ENCODE peak calls at places on chromosomes 3 and 15, in ten cellular contexts. N is A549, C is lower leg skin, D is body of pancreas, L is GM12891, Z is IMR-90, O is K562, H is upper lobe of left lung, M is transverse colon, T is ovary. F is an unnamed sample.

GRCh38 chr3:126378341-126378751 is 16.4 kb upstream of the CFAP100 start:
- DNase-seq in N (no peak), C (peak), D (no peak), L (no peak), Z (no peak), O (no peak), H (no peak), M (no peak), T (no peak), F (no peak)

GRCh38 chr3:146162561-146162960 is 1.6 kb upstream of the PLOD2 start:
- DNase-seq in N (peak), C (peak), D (no peak), L (no peak), Z (no peak), O (no peak), H (no peak), M (no peak), T (no peak), F (no peak)

GRCh38 chr15:64045774-64046346 is 425 bp downstream of the DAPK2 start:
- DNase-seq in N (no peak), C (no peak), D (peak), L (peak), Z (no peak), O (no peak), H (peak), M (peak), T (peak), F (no peak)

GRCh38 chr3:23600178-23600577 is 205.6 kb upstream of the UBE2E1 start:
- DNase-seq in N (peak), C (no peak), D (no peak), L (no peak), Z (peak), O (no peak), H (no peak), M (no peak), T (no peak), F (no peak)

GRCh38 chr3:143476965-143477640 is 357.5 kb downstream of the CHST2 start:
- DNase-seq in N (no peak), C (no peak), D (no peak), L (no peak), Z (no peak), O (no peak), H (no peak), M (no peak), T (no peak), F (no peak)

GRCh38 chr15:101070502-101071273 is 151.5 kb downstream of the LRRK1 start:
- DNase-seq in N (no peak), C (no peak), D (no peak), L (no peak), Z (peak), O (no peak), H (no peak), M (no peak), T (peak), F (no peak)

GRCh38 chr15:82643992-82644391 is 3.2 kb downstream of the CPEB1 start:
- DNase-seq in N (no peak), C (no peak), D (no peak), L (no peak), Z (no peak), O (peak), H (no peak), M (no peak), T (no peak), F (no peak)

GRCh38 chr15:52427804-52428203 is 100.9 kb downstream of the MYO5A start:
- DNase-seq in N (no peak), C (no peak), D (no peak), L (no peak), Z (peak), O (no peak), H (no peak), M (no peak), T (peak), F (no peak)

GRCh38 chr3:71064288-71064975 is 519.1 kb downstream of the FOXP1 start:
- DNase-seq in N (peak), C (no peak), D (peak), L (no peak), Z (peak), O (peak), H (no peak), M (peak), T (peak), F (no peak)

GRCh38 chr3:37990527-37990926 is at the start of gene VILL:
- DNase-seq in N (no peak), C (peak), D (peak), L (no peak), Z (no peak), O (no peak), H (peak), M (peak), T (no peak), F (no peak)

GRCh38 chr3:175431396-175431795 is 572.3 kb downstream of the NAALADL2 start:
- DNase-seq in N (no peak), C (no peak), D (no peak), L (no peak), Z (peak), O (no peak), H (no peak), M (peak), T (no peak), F (no peak)

GRCh38 chr3:158350971-158351370 is 220.0 kb upstream of the MLF1 start:
- DNase-seq in N (no peak), C (no peak), D (no peak), L (no peak), Z (no peak), O (no peak), H (no peak), M (no peak), T (no peak), F (no peak)

GRCh38 chr3:24287728-24288450 is 206.8 kb downstream of the THRB start:
- DNase-seq in N (no peak), C (no peak), D (no peak), L (no peak), Z (no peak), O (no peak), H (peak), M (peak), T (no peak), F (no peak)

GRCh38 chr3:22587446-22587845 is 615.7 kb upstream of the UBE2E2 start:
- DNase-seq in N (no peak), C (no peak), D (no peak), L (no peak), Z (no peak), O (no peak), H (no peak), M (no peak), T (no peak), F (no peak)

GRCh38 chr3:127043041-127043641 is 60.2 kb downstream of the PLXNA1 start:
- DNase-seq in N (no peak), C (no peak), D (peak), L (no peak), Z (no peak), O (no peak), H (peak), M (no peak), T (no peak), F (no peak)

GRCh38 chr3:129413687-129414506 is 14.5 kb downstream of the EFCAB12 start:
- DNase-seq in N (peak), C (peak), D (no peak), L (peak), Z (peak), O (peak), H (no peak), M (no peak), T (no peak), F (no peak)

GRCh38 chr15:100602822-100603393 is 519 bp downstream of the ASB7 start:
- DNase-seq in N (peak), C (no peak), D (no peak), L (peak), Z (peak), O (peak), H (no peak), M (peak), T (no peak), F (no peak)

GRCh38 chr3:172181936-172182708 is 142.7 kb downstream of the FNDC3B start:
- DNase-seq in N (no peak), C (no peak), D (no peak), L (no peak), Z (peak), O (no peak), H (peak), M (no peak), T (no peak), F (no peak)

GRCh38 chr3:54954019-54954418 is 26.2 kb upstream of the LRTM1 start:
- DNase-seq in N (no peak), C (no peak), D (no peak), L (no peak), Z (peak), O (no peak), H (no peak), M (no peak), T (no peak), F (no peak)

GRCh38 chr15:62068071-62068786 is 1.5 kb downstream of the C2CD4A start:
- DNase-seq in N (peak), C (no peak), D (peak), L (peak), Z (no peak), O (peak), H (peak), M (peak), T (peak), F (no peak)

GRCh38 chr3:17640466-17640865 is 102.0 kb downstream of the TBC1D5 start:
- DNase-seq in N (no peak), C (no peak), D (no peak), L (no peak), Z (peak), O (no peak), H (no peak), M (no peak), T (no peak), F (no peak)

GRCh38 chr3:46393011-46393410 is 13.9 kb downstream of the CCR5AS start:
- DNase-seq in N (no peak), C (peak), D (no peak), L (no peak), Z (no peak), O (no peak), H (no peak), M (no peak), T (no peak), F (no peak)

GRCh38 chr3:58551636-58552180 is 14.7 kb upstream of the ACOX2 start:
- DNase-seq in N (no peak), C (no peak), D (no peak), L (no peak), Z (no peak), O (no peak), H (no peak), M (no peak), T (no peak), F (no peak)

GRCh38 chr3:152834354-152835310 is at the start of gene P2RY1:
- DNase-seq in N (peak), C (peak), D (peak), L (peak), Z (peak), O (peak), H (peak), M (peak), T (peak), F (peak)
- TF ChIP-seq POLR2A in N (no peak), C (no peak), D (peak), L (no peak), Z (no peak), O (peak), H (peak), M (peak), T (peak), F (peak)

GRCh38 chr3:125374501-125374995 is 577 bp downstream of the ZNF148 start:
- DNase-seq in N (peak), C (peak), D (peak), L (peak), Z (peak), O (no peak), H (peak), M (peak), T (no peak), F (no peak)

GRCh38 chr3:125379483-125379882 is 4.4 kb upstream of the ZNF148 start:
- DNase-seq in N (no peak), C (no peak), D (no peak), L (no peak), Z (no peak), O (no peak), H (no peak), M (no peak), T (no peak), F (no peak)

GRCh38 chr3:125378762-125379161 is 3.6 kb upstream of the ZNF148 start:
- DNase-seq in N (no peak), C (no peak), D (no peak), L (no peak), Z (no peak), O (no peak), H (no peak), M (no peak), T (no peak), F (no peak)

GRCh38 chr3:125375950-125376679 is 990 bp upstream of the ZNF148 start:
- DNase-seq in N (peak), C (no peak), D (no peak), L (no peak), Z (peak), O (no peak), H (no peak), M (no peak), T (no peak), F (no peak)

GRCh38 chr3:125374996-125375941 is at the start of gene ZNF148:
- DNase-seq in N (peak), C (peak), D (peak), L (peak), Z (peak), O (peak), H (peak), M (peak), T (peak), F (peak)
- TF ChIP-seq POLR2A in N (peak), C (no peak), D (peak), L (peak), Z (peak), O (peak), H (peak), M (peak), T (peak), F (peak)

GRCh38 chr3:187016639-187017345 is 86.5 kb downstream of the ST6GAL1 start:
- DNase-seq in N (peak), C (no peak), D (no peak), L (no peak), Z (peak), O (no peak), H (no peak), M (no peak), T (no peak), F (no peak)

GRCh38 chr3:187015903-187016638 is 85.7 kb downstream of the ST6GAL1 start:
- DNase-seq in N (no peak), C (no peak), D (no peak), L (no peak), Z (no peak), O (no peak), H (no peak), M (peak), T (no peak), F (no peak)

GRCh38 chr3:187019542-187020072 is 89.3 kb downstream of the ST6GAL1 start:
- DNase-seq in N (no peak), C (no peak), D (no peak), L (no peak), Z (no peak), O (peak), H (no peak), M (no peak), T (no peak), F (no peak)

GRCh38 chr3:187020376-187020775 is 90.0 kb downstream of the ST6GAL1 start:
- DNase-seq in N (no peak), C (no peak), D (no peak), L (no peak), Z (no peak), O (no peak), H (no peak), M (no peak), T (no peak), F (no peak)

GRCh38 chr3:187017511-187018230 is 87.3 kb downstream of the ST6GAL1 start:
- DNase-seq in N (no peak), C (no peak), D (no peak), L (no peak), Z (no peak), O (no peak), H (no peak), M (no peak), T (no peak), F (no peak)
- TF ChIP-seq POLR2A in N (no peak), C (no peak), D (no peak), L (no peak), Z (no peak), O (no peak), H (no peak), M (no peak), T (no peak), F (no peak)

GRCh38 chr15:72844067-72844466 is 60.5 kb upstream of the ADPGK start:
- DNase-seq in N (no peak), C (no peak), D (no peak), L (no peak), Z (no peak), O (no peak), H (no peak), M (no peak), T (no peak), F (no peak)
- TF ChIP-seq POLR2A in N (no peak), C (no peak), D (no peak), L (no peak), Z (no peak), O (no peak), H (no peak), M (no peak), T (no peak), F (no peak)

DNA sequence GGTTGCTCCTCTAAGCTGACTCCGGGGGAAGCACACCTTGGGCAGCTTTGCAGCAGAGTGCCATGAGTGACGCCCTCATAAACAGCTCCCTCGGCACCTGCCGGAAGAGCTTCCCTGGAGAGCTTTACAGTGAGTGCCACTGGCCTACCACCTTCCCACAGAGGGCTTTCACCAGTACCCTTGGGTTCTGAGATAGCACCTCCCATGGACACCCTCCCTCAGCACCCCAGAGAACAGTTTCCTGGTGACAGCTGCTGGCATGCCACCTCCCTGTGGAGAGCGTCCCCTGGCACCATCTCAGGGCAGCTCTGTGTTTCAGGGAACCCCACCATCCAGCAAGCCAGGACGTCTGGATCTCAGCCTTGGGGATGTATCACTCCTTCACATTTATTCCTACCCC is 49.1 kb downstream of the RUBCN start:
- DNase-seq in N (no peak), C (no peak), D (no peak), L (no peak), Z (no peak), O (no peak), H (no peak), M (no peak), T (no peak), F (no peak)
- TF ChIP-seq POLR2A in N (no peak), C (no peak), D (no peak), L (no peak), Z (no peak), O (no peak), H (no peak), M (no peak), T (no peak), F (no peak)

GRCh38 chr3:9915252-9916141 is 1.4 kb upstream of the IL17RC start:
- DNase-seq in N (no peak), C (peak), D (peak), L (peak), Z (peak), O (no peak), H (peak), M (peak), T (peak), F (peak)
- TF ChIP-seq POLR2A in N (no peak), C (no peak), D (peak), L (no peak), Z (no peak), O (no peak), H (no peak), M (peak), T (peak), F (no peak)

GRCh38 chr3:48137425-48137999 is 50.7 kb downstream of the CDC25A start:
- DNase-seq in N (no peak), C (no peak), D (no peak), L (no peak), Z (no peak), O (no peak), H (no peak), M (no peak), T (no peak), F (no peak)
- TF ChIP-seq POLR2A in N (no peak), C (no peak), D (no peak), L (no peak), Z (no peak), O (no peak), H (no peak), M (no peak), T (no peak), F (no peak)

GRCh38 chr3:185488465-185488864 is 10.4 kb downstream of the TMEM41A start:
- DNase-seq in N (no peak), C (no peak), D (no peak), L (no peak), Z (no peak), O (no peak), H (peak), M (no peak), T (no peak), F (no peak)
- TF ChIP-seq POLR2A in N (no peak), C (no peak), D (no peak), L (no peak), Z (no peak), O (no peak), H (no peak), M (no peak), T (no peak), F (no peak)

DNA sequence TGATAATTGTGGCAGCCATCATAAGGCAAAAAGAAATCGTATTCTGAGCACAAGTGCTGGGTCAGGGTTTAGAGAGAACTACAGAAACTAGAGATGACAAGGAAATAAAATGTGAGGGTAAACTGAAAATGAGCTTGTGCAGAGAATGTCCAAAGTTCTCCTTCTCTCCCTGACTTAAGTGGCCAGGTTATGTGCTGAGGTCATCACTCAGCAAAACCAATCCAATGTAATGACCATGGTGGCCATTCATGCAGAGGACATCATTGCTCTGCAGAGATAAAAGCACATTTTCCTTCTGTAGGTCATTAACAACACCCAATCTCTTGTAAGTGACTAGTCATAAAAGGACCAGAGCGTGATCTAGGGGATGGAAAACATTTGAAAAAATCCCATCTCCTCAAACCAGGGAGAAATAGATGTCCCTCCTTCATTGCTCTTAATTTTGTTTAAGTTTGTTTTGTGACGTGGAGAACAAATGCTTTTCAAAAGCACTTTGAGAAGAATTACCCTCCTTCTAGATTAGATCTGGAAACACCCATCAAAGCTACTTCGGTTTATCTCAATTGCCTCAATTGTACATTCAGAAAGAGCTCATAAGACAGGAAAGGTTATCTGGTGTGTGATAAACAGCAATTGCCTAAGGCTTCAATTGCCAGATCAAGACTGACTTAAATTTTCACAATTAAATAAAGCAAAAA is 173.4 kb downstream of the SERPINI1 start:
- DNase-seq in N (no peak), C (no peak), D (no peak), L (no peak), Z (no peak), O (no peak), H (no peak), M (no peak), T (no peak), F (no peak)
- TF ChIP-seq POLR2A in N (no peak), C (no peak), D (no peak), L (no peak), Z (no peak), O (no peak), H (no peak), M (no peak), T (no peak), F (no peak)

DNA sequence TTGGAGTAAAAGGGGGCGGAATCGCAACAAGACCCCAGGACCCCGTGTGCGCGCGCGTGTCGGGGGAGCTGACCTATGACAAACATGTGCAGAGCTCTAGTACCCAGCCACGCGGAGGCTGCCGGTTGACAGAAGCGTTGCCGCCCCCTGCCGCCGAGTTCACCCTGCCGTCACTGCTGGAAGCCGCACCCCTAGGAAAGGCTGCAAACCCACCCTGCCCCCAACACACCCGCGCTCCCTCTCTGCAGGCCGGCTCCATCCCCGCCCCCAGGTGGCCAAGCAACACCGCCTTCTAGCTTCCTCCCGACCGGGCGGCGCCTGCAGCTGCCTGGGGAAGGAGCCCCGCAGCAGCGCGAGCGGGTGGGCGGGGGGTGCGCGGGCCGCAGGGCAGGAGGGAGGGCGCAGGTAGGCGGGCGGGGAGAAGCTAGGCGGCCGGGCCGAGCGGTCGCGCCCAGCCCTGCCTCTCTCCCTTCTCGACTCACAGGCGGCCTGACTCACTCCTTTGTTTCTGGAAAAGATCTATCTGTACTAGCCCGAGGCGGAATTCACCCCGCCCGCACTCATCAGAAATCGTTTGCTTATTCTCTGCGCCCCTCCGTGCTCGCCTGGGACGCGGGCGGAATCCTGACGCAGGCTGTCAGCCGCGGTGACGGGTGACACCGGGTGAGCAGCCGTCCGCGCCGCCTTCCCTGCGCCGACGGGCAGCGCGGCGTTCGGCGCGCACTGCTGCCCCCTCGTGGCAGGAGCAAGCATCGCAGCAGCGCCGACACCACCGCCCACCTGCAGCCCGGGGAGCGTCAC is 160.8 kb downstream of the GAP43 start:
- DNase-seq in N (peak), C (peak), D (peak), L (peak), Z (peak), O (peak), H (peak), M (peak), T (peak), F (no peak)
- TF ChIP-seq POLR2A in N (peak), C (no peak), D (peak), L (no peak), Z (peak), O (no peak), H (no peak), M (peak), T (peak), F (no peak)